ENCODE peak calls at places on chromosomes 2 and 18, in four cellular contexts. F, Z, W and X are unnamed samples.

GRCh38 chr2:146572598-146572997 is 1272.2 kb upstream of the ACVR2A start:
- DNase-seq in F (no peak), Z (peak), W (no peak), X (no peak)

GRCh38 chr2:168649105-168649504 is 153.3 kb upstream of the NOSTRIN start:
- DNase-seq in F (no peak), Z (no peak), W (no peak), X (no peak)

GRCh38 chr2:231707625-231708049 is 688 bp upstream of the PTMA start:
- DNase-seq in F (no peak), Z (no peak), W (no peak), X (no peak)

GRCh38 chr18:2303517-2304238 is 267.6 kb downstream of the METTL4 start:
- DNase-seq in F (peak), Z (no peak), W (no peak), X (no peak)

GRCh38 chr18:66571845-66572244 is 32.0 kb downstream of the CDH19 start:
- DNase-seq in F (no peak), Z (no peak), W (no peak), X (no peak)

GRCh38 chr2:104859310-104860130 is 5.6 kb downstream of the POU3F3 start:
- DNase-seq in F (no peak), Z (no peak), W (no peak), X (no peak)

GRCh38 chr2:65231892-65232477 is 4.4 kb downstream of the ACTR2 start:
- DNase-seq in F (peak), Z (peak), W (no peak), X (no peak)

GRCh38 chr18:51100371-51101000 is 70.5 kb downstream of the SMAD4 start:
- DNase-seq in F (no peak), Z (no peak), W (no peak), X (no peak)

GRCh38 chr2:46364797-46365457 is 67.7 kb downstream of the EPAS1 start:
- DNase-seq in F (peak), Z (peak), W (peak), X (no peak)

GRCh38 chr2:118539290-118539689 is 308.2 kb downstream of the EN1 start:
- DNase-seq in F (peak), Z (peak), W (peak), X (peak)

GRCh38 chr2:63663013-63663864 is 74.5 kb downstream of the MDH1 start:
- DNase-seq in F (no peak), Z (no peak), W (no peak), X (no peak)

GRCh38 chr2:136025057-136025973 is 39.9 kb upstream of the DARS1 start:
- DNase-seq in F (peak), Z (peak), W (no peak), X (no peak)
- TF ChIP-seq CTCF in F (no peak), Z (no peak), W (no peak), X (no peak)

GRCh38 chr2:215316336-215316735 is 4.5 kb downstream of the ATIC start:
- DNase-seq in F (no peak), Z (no peak), W (no peak), X (no peak)
- TF ChIP-seq CTCF in F (no peak), Z (no peak), W (no peak), X (no peak)

GRCh38 chr2:80256396-80257167 is 48.0 kb downstream of the LRRTM1 start:
- DNase-seq in F (no peak), Z (no peak), W (peak), X (no peak)
- TF ChIP-seq CTCF in F (peak), Z (peak), W (peak), X (no peak)

DNA sequence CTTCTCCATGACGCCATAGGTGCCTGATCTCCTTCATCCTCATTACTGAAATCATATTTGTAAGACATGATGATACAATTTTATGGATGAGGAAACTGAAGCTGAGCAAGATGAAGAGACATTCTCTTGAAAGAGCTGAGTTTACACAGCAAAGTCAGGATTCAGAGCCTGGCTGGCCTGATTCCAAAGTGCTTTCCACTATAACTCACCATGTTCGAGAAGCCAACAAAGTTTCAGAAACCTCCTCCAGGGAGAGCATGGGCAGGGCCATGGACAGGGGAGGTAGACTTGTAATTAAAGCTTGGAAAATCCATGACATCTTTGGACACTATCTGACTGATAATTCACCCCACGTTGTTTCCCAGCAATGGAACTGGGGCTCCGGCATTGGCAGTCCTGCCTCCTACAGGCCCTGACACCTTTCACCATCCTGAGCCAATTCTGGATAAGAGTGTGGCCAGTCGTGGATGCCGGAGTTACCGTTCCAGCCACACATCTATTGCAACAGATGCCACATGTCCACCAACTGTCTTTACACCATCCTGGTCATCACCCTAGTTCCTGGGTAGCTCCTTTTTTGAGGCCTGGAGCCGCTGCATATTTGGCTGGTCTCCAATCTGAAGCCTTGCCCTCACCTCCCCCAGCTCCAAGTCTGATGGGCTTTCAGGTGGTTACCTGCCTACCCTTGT is 85.0 kb upstream of the PPP1CB start:
- DNase-seq in F (no peak), Z (no peak), W (no peak), X (no peak)
- TF ChIP-seq CTCF in F (no peak), Z (no peak), W (no peak), X (no peak)

GRCh38 chr2:176093145-176093888 is 796 bp downstream of the HOXD13 start:
- DNase-seq in F (no peak), Z (peak), W (no peak), X (no peak)
- TF ChIP-seq CTCF in F (no peak), Z (peak), W (no peak), X (no peak)

GRCh38 chr2:191215205-191215604 is 30.0 kb upstream of the MYO1B start:
- DNase-seq in F (no peak), Z (no peak), W (no peak), X (no peak)
- TF ChIP-seq CTCF in F (no peak), Z (no peak), W (no peak), X (no peak)

GRCh38 chr2:73939419-73939818 is 12.7 kb downstream of the DGUOK start:
- DNase-seq in F (no peak), Z (peak), W (no peak), X (peak)
- TF ChIP-seq CTCF in F (peak), Z (no peak), W (no peak), X (no peak)

GRCh38 chr2:219279151-219279915 is at the start of gene DNAJB2:
- DNase-seq in F (peak), Z (peak), W (peak), X (no peak)

GRCh38 chr2:219281588-219281987 is 2.4 kb downstream of the DNAJB2 start:
- DNase-seq in F (no peak), Z (no peak), W (no peak), X (no peak)

GRCh38 chr2:219278655-219279150 is 463 bp upstream of the DNAJB2 start:
- DNase-seq in F (no peak), Z (no peak), W (no peak), X (no peak)

GRCh38 chr2:219280682-219281081 is 1.5 kb downstream of the DNAJB2 start:
- DNase-seq in F (no peak), Z (no peak), W (no peak), X (no peak)

GRCh38 chr2:219279916-219280516 is 850 bp downstream of the DNAJB2 start:
- DNase-seq in F (no peak), Z (no peak), W (no peak), X (no peak)
- TF ChIP-seq CTCF in F (no peak), Z (no peak), W (peak), X (no peak)

GRCh38 chr2:10058251-10059015 is 15.1 kb downstream of the KLF11 start:
- DNase-seq in F (no peak), Z (no peak), W (no peak), X (no peak)
- TF ChIP-seq CTCF in F (no peak), Z (no peak), W (peak), X (no peak)

GRCh38 chr2:143841935-143842334 is 678.0 kb downstream of the ZEB2 start:
- DNase-seq in F (no peak), Z (no peak), W (no peak), X (no peak)
- TF ChIP-seq CTCF in F (peak), Z (no peak), W (peak), X (no peak)